ENCODE peak calls at places on chromosome 11, in seven cellular contexts. N is CD8-positive, alpha-beta T cell; O is A549; V is tibial artery; F is uterus; C is gastrocnemius medialis; T is fibroblast of lung. M is an unnamed sample.

GRCh38 chr11:115325523-115325922 is 178.7 kb downstream of the CADM1 start:
- DNase-seq in N (no peak), O (no peak), V (no peak), F (no peak), C (no peak), T (no peak), M (no peak)

GRCh38 chr11:9489366-9489765 is 28.6 kb downstream of the ZNF143 start:
- DNase-seq in N (no peak), O (no peak), V (no peak), F (no peak), C (no peak), T (peak; percentile 84), M (no peak)

GRCh38 chr11:65156926-65157325 is 13.1 kb upstream of the SPDYC start:
- DNase-seq in N (no peak), O (no peak), V (no peak), F (no peak), C (no peak), T (no peak), M (no peak)

GRCh38 chr11:120547871-120548681 is 36.5 kb downstream of the GRIK4 start:
- DNase-seq in N (no peak), O (peak; percentile 44), V (peak; percentile 80), F (peak; percentile 76), C (peak; percentile 79), T (peak; percentile 97), M (no peak)

GRCh38 chr11:57547854-57548377 is 10.5 kb downstream of the SMTNL1 start:
- DNase-seq in N (peak; percentile 16), O (no peak), V (no peak), F (no peak), C (no peak), T (no peak), M (no peak)

GRCh38 chr11:66464916-66465315 is 1.8 kb upstream of the PELI3 start:
- DNase-seq in N (no peak), O (no peak), V (no peak), F (no peak), C (no peak), T (no peak), M (no peak)

GRCh38 chr11:43575931-43576833 is 104.4 kb upstream of the HSD17B12 start:
- DNase-seq in N (no peak), O (no peak), V (no peak), F (no peak), C (no peak), T (peak; percentile 47), M (no peak)

GRCh38 chr11:86606849-86607481 is 65.5 kb downstream of the ME3 start:
- DNase-seq in N (no peak), O (peak; percentile 57), V (no peak), F (no peak), C (no peak), T (peak; percentile 54), M (no peak)

GRCh38 chr11:62505112-62505783 is 41.4 kb downstream of the AHNAK start:
- DNase-seq in N (no peak), O (no peak), V (peak; percentile 35), F (no peak), C (no peak), T (no peak), M (no peak)

GRCh38 chr11:74612877-74613276 is 20.5 kb downstream of the POLD3 start:
- DNase-seq in N (no peak), O (no peak), V (no peak), F (no peak), C (no peak), T (peak; percentile 17), M (no peak)

GRCh38 chr11:68678031-68678441 is 6.3 kb upstream of the GAL start:
- DNase-seq in N (no peak), O (no peak), V (no peak), F (no peak), C (no peak), T (no peak), M (no peak)

GRCh38 chr11:60852639-60853468 is 2.9 kb downstream of the PTGDR2 start:
- DNase-seq in N (no peak), O (no peak), V (no peak), F (no peak), C (no peak), T (no peak), M (no peak)

GRCh38 chr11:68128682-68129327 is 7.6 kb upstream of the CHKA start:
- DNase-seq in N (no peak), O (no peak), V (peak; percentile 70), F (peak; percentile 74), C (no peak), T (peak; percentile 86), M (no peak)

GRCh38 chr11:134361661-134362060 is 29.9 kb downstream of the GLB1L2 start:
- DNase-seq in N (no peak), O (no peak), V (no peak), F (no peak), C (no peak), T (no peak), M (no peak)

GRCh38 chr11:57321996-57322880 is 2.5 kb downstream of the TNKS1BP1 start:
- DNase-seq in N (no peak), O (peak; percentile 95), V (peak; percentile 97), F (peak; percentile 94), C (peak; percentile 79), T (peak; percentile 98), M (no peak)

GRCh38 chr11:134742228-134742612 is 330.2 kb upstream of the B3GAT1 start:
- DNase-seq in N (no peak), O (no peak), V (no peak), F (no peak), C (no peak), T (peak; percentile 53), M (no peak)

GRCh38 chr11:131626761-131627160 is 256.3 kb downstream of the NTM start:
- DNase-seq in N (no peak), O (no peak), V (no peak), F (no peak), C (no peak), T (no peak), M (no peak)
- H3K9me3 ChIP-seq in N (no peaks in the 10 kb centered on the region), O (no peaks in the 10 kb centered on the region), V (no peaks in the 10 kb centered on the region), F (no peaks in the 10 kb centered on the region), C (no peaks in the 10 kb centered on the region), T (no peaks in the 10 kb centered on the region), M (no peaks in the 10 kb centered on the region)

GRCh38 chr11:73034330-73034729 is 107.8 kb downstream of the FCHSD2 start:
- DNase-seq in N (no peak), O (no peak), V (no peak), F (no peak), C (no peak), T (no peak), M (peak; percentile 67)

GRCh38 chr11:73024646-73025045 is 117.5 kb downstream of the FCHSD2 start:
- DNase-seq in N (no peak), O (no peak), V (no peak), F (no peak), C (no peak), T (no peak), M (no peak)

GRCh38 chr11:73029408-73029807 is 112.7 kb downstream of the FCHSD2 start:
- DNase-seq in N (no peak), O (no peak), V (no peak), F (no peak), C (no peak), T (no peak), M (no peak)

GRCh38 chr11:73030130-73030529 is 112.0 kb downstream of the FCHSD2 start:
- DNase-seq in N (no peak), O (no peak), V (no peak), F (no peak), C (no peak), T (no peak), M (no peak)

DNA sequence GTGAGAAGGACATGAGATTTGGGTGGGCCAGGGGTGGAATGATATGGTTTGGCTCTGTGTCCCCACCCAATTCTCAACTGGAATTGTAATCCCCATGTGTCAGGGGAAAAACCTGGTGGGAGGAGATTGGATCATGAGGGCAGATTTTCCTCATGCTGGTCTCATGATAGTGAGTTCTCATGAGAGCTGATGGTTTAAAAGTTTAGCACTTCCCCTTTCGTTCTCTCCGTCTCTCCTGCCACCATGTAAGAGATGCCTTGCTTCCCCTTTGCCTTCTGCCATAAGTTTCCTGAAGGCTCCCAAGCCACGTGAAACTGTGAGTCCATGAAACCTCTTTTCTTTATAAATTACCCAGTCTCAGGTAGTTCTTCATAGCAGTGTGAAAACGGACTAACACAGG is 113.5 kb downstream of the FCHSD2 start:
- DNase-seq in N (no peak), O (no peak), V (no peak), F (no peak), C (peak; percentile 9), T (no peak), M (no peak)
- H3K9me3 ChIP-seq in N (no peaks in the 10 kb centered on the region), O (peaks cover 29% of the 10 kb centered on the region), V (peaks cover 15% of the 10 kb centered on the region), F (no peaks in the 10 kb centered on the region), C (peaks cover 4% of the 10 kb centered on the region), T (no peaks in the 10 kb centered on the region), M (no peaks in the 10 kb centered on the region)

GRCh38 chr11:2656859-2657258 is 42.9 kb downstream of the KCNQ1OT1 start:
- DNase-seq in N (no peak), O (no peak), V (no peak), F (no peak), C (no peak), T (no peak), M (no peak)
- H3K9me3 ChIP-seq in N (no peaks in the 10 kb centered on the region), O (peaks cover 97% of the 10 kb centered on the region), V (peaks cover 77% of the 10 kb centered on the region), F (no peaks in the 10 kb centered on the region), C (no peaks in the 10 kb centered on the region), T (no peaks in the 10 kb centered on the region), M (no peaks in the 10 kb centered on the region)

DNA sequence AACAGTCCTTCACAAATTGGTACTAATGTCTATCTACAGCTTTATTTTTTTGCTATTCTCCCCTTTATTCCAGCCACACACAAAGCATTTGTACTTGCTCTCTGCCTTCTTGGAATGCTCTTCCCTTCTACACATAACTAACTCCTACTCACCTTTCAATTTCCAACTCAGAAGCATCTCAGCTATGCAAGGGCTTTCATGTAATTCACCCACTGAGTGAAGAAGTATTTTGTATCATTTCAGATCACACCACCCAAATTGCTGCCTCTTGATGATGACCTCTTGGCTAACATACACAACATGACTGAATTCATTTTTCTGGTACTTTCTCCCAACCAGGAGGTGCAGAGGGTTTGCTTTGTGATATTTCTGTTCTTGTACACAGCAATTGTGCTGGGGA is at the start of gene OR4X2:
- DNase-seq in N (no peak), O (no peak), V (no peak), F (no peak), C (no peak), T (no peak), M (no peak)
- H3K9me3 ChIP-seq in N (no peaks in the 10 kb centered on the region), O (peaks cover 18% of the 10 kb centered on the region), V (peaks cover 16% of the 10 kb centered on the region), F (no peaks in the 10 kb centered on the region), C (peaks cover 5% of the 10 kb centered on the region), T (no peaks in the 10 kb centered on the region), M (peaks cover 4% of the 10 kb centered on the region)

GRCh38 chr11:70040869-70041501 is 37.1 kb upstream of the ANO1 start:
- DNase-seq in N (no peak), O (no peak), V (no peak), F (no peak), C (no peak), T (no peak), M (no peak)
- H3K9me3 ChIP-seq in N (peaks cover 7% of the 10 kb centered on the region), O (peaks cover 72% of the 10 kb centered on the region), V (peaks cover 39% of the 10 kb centered on the region), F (no peaks in the 10 kb centered on the region), C (peaks cover 10% of the 10 kb centered on the region), T (no peaks in the 10 kb centered on the region), M (peaks cover 15% of the 10 kb centered on the region)